ENCODE peak calls at places on chromosomes 3 and 15, in eight cellular contexts. One of them, this sample, is unnamed.
A peak's percentile ranks its signal among the peaks of the same experiment; 100 is the strongest.

GRCh38 chr3:149115114-149115513 is 14.3 kb upstream of the HPS3 start:
- DNase-seq in fibroblast of mammary gland: no peak
- DNase-seq in heart right ventricle: no peak
- DNase-seq in NCI-H774: no peak
- DNase-seq in nucleus accumbens: no peak
- DNase-seq in myocyte: no peak
- DNase-seq in activated naive CD4-positive, alpha-beta T cell: no peak
- DNase-seq in stimulated activated CD4-positive, alpha-beta T cell treated with anti-CD3 and anti-CD28 coated beads, TNF-alpha, amount 100 ng/mL, for 48 hours: no peak
- DNase-seq in this sample: no peak

GRCh38 chr3:100492810-100493140 is 356 bp downstream of the TMEM45A start:
- DNase-seq in fibroblast of mammary gland: no peak
- DNase-seq in heart right ventricle: no peak
- DNase-seq in NCI-H774: no peak
- DNase-seq in nucleus accumbens: no peak
- DNase-seq in myocyte: no peak
- DNase-seq in activated naive CD4-positive, alpha-beta T cell: no peak
- DNase-seq in stimulated activated CD4-positive, alpha-beta T cell treated with anti-CD3 and anti-CD28 coated beads, TNF-alpha, amount 100 ng/mL, for 48 hours: no peak
- DNase-seq in this sample: no peak

GRCh38 chr3:115272036-115272824 is 125.1 kb upstream of the ZBTB20 start:
- DNase-seq in fibroblast of mammary gland: peak; percentile 85
- DNase-seq in heart right ventricle: no peak
- DNase-seq in NCI-H774: peak; percentile 24
- DNase-seq in nucleus accumbens: no peak
- DNase-seq in myocyte: peak; percentile 46
- DNase-seq in activated naive CD4-positive, alpha-beta T cell: no peak
- DNase-seq in stimulated activated CD4-positive, alpha-beta T cell treated with anti-CD3 and anti-CD28 coated beads, TNF-alpha, amount 100 ng/mL, for 48 hours: no peak
- DNase-seq in this sample: peak; percentile 97

GRCh38 chr3:17847156-17847555 is 104.7 kb upstream of the TBC1D5 start:
- DNase-seq in fibroblast of mammary gland: no peak
- DNase-seq in heart right ventricle: no peak
- DNase-seq in NCI-H774: no peak
- DNase-seq in nucleus accumbens: no peak
- DNase-seq in myocyte: no peak
- DNase-seq in activated naive CD4-positive, alpha-beta T cell: no peak
- DNase-seq in stimulated activated CD4-positive, alpha-beta T cell treated with anti-CD3 and anti-CD28 coated beads, TNF-alpha, amount 100 ng/mL, for 48 hours: no peak
- DNase-seq in this sample: no peak

GRCh38 chr3:157274644-157275137 is 114.7 kb upstream of the CCNL1 start:
- DNase-seq in fibroblast of mammary gland: no peak
- DNase-seq in heart right ventricle: no peak
- DNase-seq in NCI-H774: no peak
- DNase-seq in nucleus accumbens: no peak
- DNase-seq in myocyte: no peak
- DNase-seq in activated naive CD4-positive, alpha-beta T cell: no peak
- DNase-seq in stimulated activated CD4-positive, alpha-beta T cell treated with anti-CD3 and anti-CD28 coated beads, TNF-alpha, amount 100 ng/mL, for 48 hours: no peak
- DNase-seq in this sample: peak; percentile 44

GRCh38 chr3:50028336-50028735 is 60.4 kb upstream of the RBM5 start:
- DNase-seq in fibroblast of mammary gland: peak; percentile 24
- DNase-seq in heart right ventricle: no peak
- DNase-seq in NCI-H774: no peak
- DNase-seq in nucleus accumbens: no peak
- DNase-seq in myocyte: peak; percentile 31
- DNase-seq in activated naive CD4-positive, alpha-beta T cell: no peak
- DNase-seq in stimulated activated CD4-positive, alpha-beta T cell treated with anti-CD3 and anti-CD28 coated beads, TNF-alpha, amount 100 ng/mL, for 48 hours: no peak
- DNase-seq in this sample: peak; percentile 45

GRCh38 chr3:14549256-14549931 is 9.3 kb upstream of the GRIP2 start:
- DNase-seq in fibroblast of mammary gland: peak; percentile 23
- DNase-seq in heart right ventricle: no peak
- DNase-seq in NCI-H774: no peak
- DNase-seq in nucleus accumbens: no peak
- DNase-seq in myocyte: no peak
- DNase-seq in activated naive CD4-positive, alpha-beta T cell: no peak
- DNase-seq in stimulated activated CD4-positive, alpha-beta T cell treated with anti-CD3 and anti-CD28 coated beads, TNF-alpha, amount 100 ng/mL, for 48 hours: no peak
- DNase-seq in this sample: peak; percentile 59

GRCh38 chr3:100106094-100106493 is 8.2 kb downstream of the FILIP1L start:
- DNase-seq in fibroblast of mammary gland: peak; percentile 24
- DNase-seq in heart right ventricle: no peak
- DNase-seq in NCI-H774: no peak
- DNase-seq in nucleus accumbens: no peak
- DNase-seq in myocyte: no peak
- DNase-seq in activated naive CD4-positive, alpha-beta T cell: no peak
- DNase-seq in stimulated activated CD4-positive, alpha-beta T cell treated with anti-CD3 and anti-CD28 coated beads, TNF-alpha, amount 100 ng/mL, for 48 hours: no peak
- DNase-seq in this sample: peak; percentile 1

GRCh38 chr3:47984089-47984759 is 32.0 kb downstream of the MAP4 start:
- DNase-seq in fibroblast of mammary gland: peak; percentile 87
- DNase-seq in heart right ventricle: no peak
- DNase-seq in NCI-H774: no peak
- DNase-seq in nucleus accumbens: no peak
- DNase-seq in myocyte: peak; percentile 60
- DNase-seq in activated naive CD4-positive, alpha-beta T cell: no peak
- DNase-seq in stimulated activated CD4-positive, alpha-beta T cell treated with anti-CD3 and anti-CD28 coated beads, TNF-alpha, amount 100 ng/mL, for 48 hours: no peak
- DNase-seq in this sample: peak; percentile 91

GRCh38 chr3:13146643-13147143 is 73.5 kb upstream of the IQSEC1 start:
- DNase-seq in fibroblast of mammary gland: no peak
- DNase-seq in heart right ventricle: no peak
- DNase-seq in NCI-H774: no peak
- DNase-seq in nucleus accumbens: no peak
- DNase-seq in myocyte: no peak
- DNase-seq in activated naive CD4-positive, alpha-beta T cell: no peak
- DNase-seq in stimulated activated CD4-positive, alpha-beta T cell treated with anti-CD3 and anti-CD28 coated beads, TNF-alpha, amount 100 ng/mL, for 48 hours: no peak
- DNase-seq in this sample: no peak

GRCh38 chr3:133663569-133664313 is 2.0 kb upstream of the TOPBP1 start:
- DNase-seq in fibroblast of mammary gland: peak; percentile 64
- DNase-seq in heart right ventricle: no peak
- DNase-seq in NCI-H774: peak; percentile 40
- DNase-seq in nucleus accumbens: peak; percentile 24
- DNase-seq in myocyte: peak; percentile 66
- DNase-seq in activated naive CD4-positive, alpha-beta T cell: no peak
- DNase-seq in stimulated activated CD4-positive, alpha-beta T cell treated with anti-CD3 and anti-CD28 coated beads, TNF-alpha, amount 100 ng/mL, for 48 hours: peak; percentile 27
- DNase-seq in this sample: peak; percentile 75

GRCh38 chr3:181948286-181948685 is 236.6 kb downstream of the SOX2 start:
- DNase-seq in fibroblast of mammary gland: no peak
- DNase-seq in heart right ventricle: no peak
- DNase-seq in NCI-H774: no peak
- DNase-seq in nucleus accumbens: no peak
- DNase-seq in myocyte: no peak
- DNase-seq in activated naive CD4-positive, alpha-beta T cell: no peak
- DNase-seq in stimulated activated CD4-positive, alpha-beta T cell treated with anti-CD3 and anti-CD28 coated beads, TNF-alpha, amount 100 ng/mL, for 48 hours: no peak
- DNase-seq in this sample: no peak

GRCh38 chr3:64329037-64329436 is 103.8 kb upstream of the PRICKLE2 start:
- DNase-seq in fibroblast of mammary gland: no peak
- DNase-seq in heart right ventricle: no peak
- DNase-seq in NCI-H774: no peak
- DNase-seq in nucleus accumbens: no peak
- DNase-seq in myocyte: no peak
- DNase-seq in activated naive CD4-positive, alpha-beta T cell: no peak
- DNase-seq in stimulated activated CD4-positive, alpha-beta T cell treated with anti-CD3 and anti-CD28 coated beads, TNF-alpha, amount 100 ng/mL, for 48 hours: no peak
- DNase-seq in this sample: no peak

GRCh38 chr15:55846108-55846707 is 103.3 kb upstream of the PRTG start:
- DNase-seq in fibroblast of mammary gland: peak; percentile 89
- DNase-seq in heart right ventricle: peak; percentile 78
- DNase-seq in NCI-H774: peak; percentile 52
- DNase-seq in nucleus accumbens: no peak
- DNase-seq in myocyte: peak; percentile 90
- DNase-seq in activated naive CD4-positive, alpha-beta T cell: no peak
- DNase-seq in stimulated activated CD4-positive, alpha-beta T cell treated with anti-CD3 and anti-CD28 coated beads, TNF-alpha, amount 100 ng/mL, for 48 hours: peak; percentile 33
- DNase-seq in this sample: peak; percentile 63

GRCh38 chr15:35519536-35520149 is 26.3 kb downstream of the DPH6 start:
- DNase-seq in fibroblast of mammary gland: peak; percentile 70
- DNase-seq in heart right ventricle: peak; percentile 13
- DNase-seq in NCI-H774: peak; percentile 30
- DNase-seq in nucleus accumbens: no peak
- DNase-seq in myocyte: peak; percentile 63
- DNase-seq in activated naive CD4-positive, alpha-beta T cell: no peak
- DNase-seq in stimulated activated CD4-positive, alpha-beta T cell treated with anti-CD3 and anti-CD28 coated beads, TNF-alpha, amount 100 ng/mL, for 48 hours: no peak
- DNase-seq in this sample: peak; percentile 71

GRCh38 chr3:46573701-46574100 is 7.6 kb upstream of the LRRC2 start:
- DNase-seq in fibroblast of mammary gland: no peak
- DNase-seq in heart right ventricle: no peak
- DNase-seq in NCI-H774: no peak
- DNase-seq in nucleus accumbens: no peak
- DNase-seq in myocyte: no peak
- DNase-seq in activated naive CD4-positive, alpha-beta T cell: no peak
- DNase-seq in stimulated activated CD4-positive, alpha-beta T cell treated with anti-CD3 and anti-CD28 coated beads, TNF-alpha, amount 100 ng/mL, for 48 hours: no peak
- DNase-seq in this sample: no peak

GRCh38 chr15:59751552-59752413 is 62.7 kb upstream of the BNIP2 start:
- DNase-seq in fibroblast of mammary gland: peak; percentile 16
- DNase-seq in heart right ventricle: no peak
- DNase-seq in NCI-H774: no peak
- DNase-seq in nucleus accumbens: no peak
- DNase-seq in myocyte: no peak
- DNase-seq in activated naive CD4-positive, alpha-beta T cell: no peak
- DNase-seq in stimulated activated CD4-positive, alpha-beta T cell treated with anti-CD3 and anti-CD28 coated beads, TNF-alpha, amount 100 ng/mL, for 48 hours: no peak
- DNase-seq in this sample: peak; percentile 11

GRCh38 chr3:163878396-163878795 is 1199.9 kb downstream of the SI start:
- DNase-seq in fibroblast of mammary gland: no peak
- DNase-seq in heart right ventricle: no peak
- DNase-seq in NCI-H774: no peak
- DNase-seq in nucleus accumbens: no peak
- DNase-seq in myocyte: no peak
- DNase-seq in activated naive CD4-positive, alpha-beta T cell: no peak
- DNase-seq in stimulated activated CD4-positive, alpha-beta T cell treated with anti-CD3 and anti-CD28 coated beads, TNF-alpha, amount 100 ng/mL, for 48 hours: no peak
- DNase-seq in this sample: no peak

GRCh38 chr3:57787867-57788623 is 31.9 kb downstream of the SLMAP start:
- DNase-seq in fibroblast of mammary gland: no peak
- DNase-seq in heart right ventricle: no peak
- DNase-seq in NCI-H774: no peak
- DNase-seq in nucleus accumbens: no peak
- DNase-seq in myocyte: peak; percentile 18
- DNase-seq in activated naive CD4-positive, alpha-beta T cell: no peak
- DNase-seq in stimulated activated CD4-positive, alpha-beta T cell treated with anti-CD3 and anti-CD28 coated beads, TNF-alpha, amount 100 ng/mL, for 48 hours: no peak
- DNase-seq in this sample: no peak

GRCh38 chr3:168034152-168034928 is 61.4 kb downstream of the GOLIM4 start:
- DNase-seq in fibroblast of mammary gland: peak; percentile 83
- DNase-seq in heart right ventricle: peak; percentile 60
- DNase-seq in NCI-H774: no peak
- DNase-seq in nucleus accumbens: no peak
- DNase-seq in myocyte: peak; percentile 93
- DNase-seq in activated naive CD4-positive, alpha-beta T cell: no peak
- DNase-seq in stimulated activated CD4-positive, alpha-beta T cell treated with anti-CD3 and anti-CD28 coated beads, TNF-alpha, amount 100 ng/mL, for 48 hours: no peak
- DNase-seq in this sample: peak; percentile 89

GRCh38 chr15:52481915-52482314 is 46.8 kb downstream of the MYO5A start:
- DNase-seq in fibroblast of mammary gland: peak; percentile 84
- DNase-seq in heart right ventricle: no peak
- DNase-seq in NCI-H774: no peak
- DNase-seq in nucleus accumbens: no peak
- DNase-seq in myocyte: peak; percentile 85
- DNase-seq in activated naive CD4-positive, alpha-beta T cell: no peak
- DNase-seq in stimulated activated CD4-positive, alpha-beta T cell treated with anti-CD3 and anti-CD28 coated beads, TNF-alpha, amount 100 ng/mL, for 48 hours: no peak
- DNase-seq in this sample: peak; percentile 83

GRCh38 chr3:58120075-58120812 is 90.5 kb downstream of the DNASE1L3 start:
- DNase-seq in fibroblast of mammary gland: no peak
- DNase-seq in heart right ventricle: peak; percentile 37
- DNase-seq in NCI-H774: no peak
- DNase-seq in nucleus accumbens: no peak
- DNase-seq in myocyte: no peak
- DNase-seq in activated naive CD4-positive, alpha-beta T cell: no peak
- DNase-seq in stimulated activated CD4-positive, alpha-beta T cell treated with anti-CD3 and anti-CD28 coated beads, TNF-alpha, amount 100 ng/mL, for 48 hours: no peak
- DNase-seq in this sample: no peak

GRCh38 chr3:72523409-72524172 is 324.7 kb downstream of the SHQ1 start:
- DNase-seq in fibroblast of mammary gland: no peak
- DNase-seq in heart right ventricle: peak; percentile 18
- DNase-seq in NCI-H774: no peak
- DNase-seq in nucleus accumbens: no peak
- DNase-seq in myocyte: no peak
- DNase-seq in activated naive CD4-positive, alpha-beta T cell: no peak
- DNase-seq in stimulated activated CD4-positive, alpha-beta T cell treated with anti-CD3 and anti-CD28 coated beads, TNF-alpha, amount 100 ng/mL, for 48 hours: no peak
- DNase-seq in this sample: no peak

GRCh38 chr15:57334257-57334656 is 42.0 kb upstream of the CGNL1 start:
- DNase-seq in fibroblast of mammary gland: peak; percentile 21
- DNase-seq in heart right ventricle: no peak
- DNase-seq in NCI-H774: no peak
- DNase-seq in nucleus accumbens: no peak
- DNase-seq in myocyte: no peak
- DNase-seq in activated naive CD4-positive, alpha-beta T cell: no peak
- DNase-seq in stimulated activated CD4-positive, alpha-beta T cell treated with anti-CD3 and anti-CD28 coated beads, TNF-alpha, amount 100 ng/mL, for 48 hours: no peak
- DNase-seq in this sample: peak; percentile 37

GRCh38 chr3:149969110-149969944 is 1.4 kb downstream of the PFN2 start:
- DNase-seq in fibroblast of mammary gland: peak; percentile 82
- DNase-seq in heart right ventricle: peak; percentile 34
- DNase-seq in NCI-H774: peak; percentile 52
- DNase-seq in nucleus accumbens: no peak
- DNase-seq in myocyte: peak; percentile 87
- DNase-seq in activated naive CD4-positive, alpha-beta T cell: no peak
- DNase-seq in stimulated activated CD4-positive, alpha-beta T cell treated with anti-CD3 and anti-CD28 coated beads, TNF-alpha, amount 100 ng/mL, for 48 hours: no peak
- DNase-seq in this sample: peak; percentile 93

GRCh38 chr15:59594493-59594942 is 17.1 kb upstream of the GCNT3 start:
- DNase-seq in fibroblast of mammary gland: peak; percentile 72
- DNase-seq in heart right ventricle: peak; percentile 6
- DNase-seq in NCI-H774: no peak
- DNase-seq in nucleus accumbens: no peak
- DNase-seq in myocyte: peak; percentile 22
- DNase-seq in activated naive CD4-positive, alpha-beta T cell: no peak
- DNase-seq in stimulated activated CD4-positive, alpha-beta T cell treated with anti-CD3 and anti-CD28 coated beads, TNF-alpha, amount 100 ng/mL, for 48 hours: no peak
- DNase-seq in this sample: peak; percentile 91

GRCh38 chr15:89115547-89115946 is 27.3 kb downstream of the ABHD2 start:
- DNase-seq in fibroblast of mammary gland: no peak
- DNase-seq in heart right ventricle: no peak
- DNase-seq in NCI-H774: peak; percentile 92
- DNase-seq in nucleus accumbens: no peak
- DNase-seq in myocyte: no peak
- DNase-seq in activated naive CD4-positive, alpha-beta T cell: no peak
- DNase-seq in stimulated activated CD4-positive, alpha-beta T cell treated with anti-CD3 and anti-CD28 coated beads, TNF-alpha, amount 100 ng/mL, for 48 hours: no peak
- DNase-seq in this sample: no peak

GRCh38 chr15:92346063-92346462 is 47.6 kb upstream of the ST8SIA2 start:
- DNase-seq in fibroblast of mammary gland: no peak
- DNase-seq in heart right ventricle: no peak
- DNase-seq in NCI-H774: no peak
- DNase-seq in nucleus accumbens: no peak
- DNase-seq in myocyte: no peak
- DNase-seq in activated naive CD4-positive, alpha-beta T cell: no peak
- DNase-seq in stimulated activated CD4-positive, alpha-beta T cell treated with anti-CD3 and anti-CD28 coated beads, TNF-alpha, amount 100 ng/mL, for 48 hours: no peak
- DNase-seq in this sample: no peak

GRCh38 chr3:45939341-45939771 is 3.9 kb upstream of the CXCR6 start:
- DNase-seq in fibroblast of mammary gland: no peak
- DNase-seq in heart right ventricle: no peak
- DNase-seq in NCI-H774: no peak
- DNase-seq in nucleus accumbens: no peak
- DNase-seq in myocyte: no peak
- DNase-seq in activated naive CD4-positive, alpha-beta T cell: no peak
- DNase-seq in stimulated activated CD4-positive, alpha-beta T cell treated with anti-CD3 and anti-CD28 coated beads, TNF-alpha, amount 100 ng/mL, for 48 hours: no peak
- DNase-seq in this sample: peak; percentile 14

GRCh38 chr3:192181151-192181550 is 546.2 kb downstream of the FGF12 start:
- DNase-seq in fibroblast of mammary gland: no peak
- DNase-seq in heart right ventricle: no peak
- DNase-seq in NCI-H774: no peak
- DNase-seq in nucleus accumbens: no peak
- DNase-seq in myocyte: no peak
- DNase-seq in activated naive CD4-positive, alpha-beta T cell: no peak
- DNase-seq in stimulated activated CD4-positive, alpha-beta T cell treated with anti-CD3 and anti-CD28 coated beads, TNF-alpha, amount 100 ng/mL, for 48 hours: no peak
- DNase-seq in this sample: no peak

GRCh38 chr15:70936326-70936725 is 43.7 kb downstream of the LRRC49 start:
- DNase-seq in fibroblast of mammary gland: peak; percentile 19
- DNase-seq in heart right ventricle: no peak
- DNase-seq in NCI-H774: peak; percentile 57
- DNase-seq in nucleus accumbens: no peak
- DNase-seq in myocyte: no peak
- DNase-seq in activated naive CD4-positive, alpha-beta T cell: no peak
- DNase-seq in stimulated activated CD4-positive, alpha-beta T cell treated with anti-CD3 and anti-CD28 coated beads, TNF-alpha, amount 100 ng/mL, for 48 hours: no peak
- DNase-seq in this sample: peak; percentile 19

GRCh38 chr3:41907330-41908073 is 54.4 kb downstream of the ULK4 start:
- DNase-seq in fibroblast of mammary gland: peak; percentile 28
- DNase-seq in heart right ventricle: no peak
- DNase-seq in NCI-H774: no peak
- DNase-seq in nucleus accumbens: no peak
- DNase-seq in myocyte: no peak
- DNase-seq in activated naive CD4-positive, alpha-beta T cell: no peak
- DNase-seq in stimulated activated CD4-positive, alpha-beta T cell treated with anti-CD3 and anti-CD28 coated beads, TNF-alpha, amount 100 ng/mL, for 48 hours: no peak
- DNase-seq in this sample: peak; percentile 38

GRCh38 chr3:10142707-10143560 is 1.4 kb downstream of the VHL start:
- DNase-seq in fibroblast of mammary gland: peak; percentile 58
- DNase-seq in heart right ventricle: no peak
- DNase-seq in NCI-H774: no peak
- DNase-seq in nucleus accumbens: no peak
- DNase-seq in myocyte: no peak
- DNase-seq in activated naive CD4-positive, alpha-beta T cell: no peak
- DNase-seq in stimulated activated CD4-positive, alpha-beta T cell treated with anti-CD3 and anti-CD28 coated beads, TNF-alpha, amount 100 ng/mL, for 48 hours: peak; percentile 8
- DNase-seq in this sample: peak; percentile 37

GRCh38 chr15:45642203-45642932 is 7.5 kb downstream of the SQOR start:
- DNase-seq in fibroblast of mammary gland: peak; percentile 94
- DNase-seq in heart right ventricle: no peak
- DNase-seq in NCI-H774: no peak
- DNase-seq in nucleus accumbens: no peak
- DNase-seq in myocyte: peak; percentile 71
- DNase-seq in activated naive CD4-positive, alpha-beta T cell: no peak
- DNase-seq in stimulated activated CD4-positive, alpha-beta T cell treated with anti-CD3 and anti-CD28 coated beads, TNF-alpha, amount 100 ng/mL, for 48 hours: no peak
- DNase-seq in this sample: peak; percentile 85